ENCODE peak calls at places on chromosomes 4 and X, in eight cellular contexts. One of them, this sample, is unnamed.

GRCh38 chr4:175450446-175450845 is 361.6 kb downstream of the GPM6A start:
- DNase-seq in nucleus accumbens: no peak
- DNase-seq in AML-193: no peak
- DNase-seq in ovary: no peak
- DNase-seq in caudate nucleus: no peak
- DNase-seq in stimulated activated effector memory CD8-positive, alpha-beta T cell treated with anti-CD3 and anti-CD28 coated beads, Interleukin-12 subunit alpha, Interleukin-12 subunit beta, amount 100 ng/mL, for 72 hours: no peak
- DNase-seq in globus pallidus: no peak
- DNase-seq in NCI-H187 treated with DMSO at 0.1 percent for 48 hours: no peak
- DNase-seq in this sample: no peak

GRCh38 chr4:170705907-170706306 is 616.2 kb upstream of the AADAT start:
- DNase-seq in stimulated activated effector memory CD8-positive, alpha-beta T cell treated with anti-CD3 and anti-CD28 coated beads, Interleukin-12 subunit alpha, Interleukin-12 subunit beta, amount 100 ng/mL, for 72 hours: no peak
- DNase-seq in caudate nucleus: no peak
- DNase-seq in NCI-H187 treated with DMSO at 0.1 percent for 48 hours: no peak
- DNase-seq in nucleus accumbens: no peak
- DNase-seq in ovary: no peak
- DNase-seq in AML-193: no peak
- DNase-seq in globus pallidus: no peak
- DNase-seq in this sample: no peak

GRCh38 chr4:165873298-165874071 is 448 bp downstream of the TLL1 start:
- DNase-seq in caudate nucleus: peak
- DNase-seq in nucleus accumbens: peak
- DNase-seq in stimulated activated effector memory CD8-positive, alpha-beta T cell treated with anti-CD3 and anti-CD28 coated beads, Interleukin-12 subunit alpha, Interleukin-12 subunit beta, amount 100 ng/mL, for 72 hours: no peak
- DNase-seq in globus pallidus: peak
- DNase-seq in AML-193: no peak
- DNase-seq in ovary: no peak
- DNase-seq in NCI-H187 treated with DMSO at 0.1 percent for 48 hours: no peak
- DNase-seq in this sample: no peak

GRCh38 chr4:3035674-3036073 is 38.7 kb downstream of the HTT-AS start:
- DNase-seq in stimulated activated effector memory CD8-positive, alpha-beta T cell treated with anti-CD3 and anti-CD28 coated beads, Interleukin-12 subunit alpha, Interleukin-12 subunit beta, amount 100 ng/mL, for 72 hours: no peak
- DNase-seq in caudate nucleus: no peak
- DNase-seq in globus pallidus: no peak
- DNase-seq in nucleus accumbens: no peak
- DNase-seq in NCI-H187 treated with DMSO at 0.1 percent for 48 hours: no peak
- DNase-seq in AML-193: no peak
- DNase-seq in ovary: no peak
- DNase-seq in this sample: no peak

GRCh38 chr4:31100551-31100950 is 380.4 kb downstream of the PCDH7 start:
- DNase-seq in nucleus accumbens: no peak
- DNase-seq in caudate nucleus: no peak
- DNase-seq in AML-193: no peak
- DNase-seq in ovary: no peak
- DNase-seq in globus pallidus: no peak
- DNase-seq in NCI-H187 treated with DMSO at 0.1 percent for 48 hours: no peak
- DNase-seq in stimulated activated effector memory CD8-positive, alpha-beta T cell treated with anti-CD3 and anti-CD28 coated beads, Interleukin-12 subunit alpha, Interleukin-12 subunit beta, amount 100 ng/mL, for 72 hours: no peak
- DNase-seq in this sample: no peak

GRCh38 chr4:111813565-111814140 is 331.6 kb upstream of the FAM241A start:
- DNase-seq in nucleus accumbens: no peak
- DNase-seq in globus pallidus: no peak
- DNase-seq in NCI-H187 treated with DMSO at 0.1 percent for 48 hours: peak
- DNase-seq in AML-193: no peak
- DNase-seq in stimulated activated effector memory CD8-positive, alpha-beta T cell treated with anti-CD3 and anti-CD28 coated beads, Interleukin-12 subunit alpha, Interleukin-12 subunit beta, amount 100 ng/mL, for 72 hours: no peak
- DNase-seq in ovary: no peak
- DNase-seq in caudate nucleus: no peak
- DNase-seq in this sample: no peak

GRCh38 chr4:153223935-153224334 is 19.7 kb downstream of the TRIM2 start:
- DNase-seq in stimulated activated effector memory CD8-positive, alpha-beta T cell treated with anti-CD3 and anti-CD28 coated beads, Interleukin-12 subunit alpha, Interleukin-12 subunit beta, amount 100 ng/mL, for 72 hours: no peak
- DNase-seq in NCI-H187 treated with DMSO at 0.1 percent for 48 hours: no peak
- DNase-seq in ovary: no peak
- DNase-seq in nucleus accumbens: no peak
- DNase-seq in AML-193: no peak
- DNase-seq in caudate nucleus: no peak
- DNase-seq in globus pallidus: no peak
- DNase-seq in this sample: no peak

GRCh38 chr4:27278615-27279014 is 418.0 kb downstream of the STIM2 start:
- DNase-seq in nucleus accumbens: no peak
- DNase-seq in NCI-H187 treated with DMSO at 0.1 percent for 48 hours: no peak
- DNase-seq in stimulated activated effector memory CD8-positive, alpha-beta T cell treated with anti-CD3 and anti-CD28 coated beads, Interleukin-12 subunit alpha, Interleukin-12 subunit beta, amount 100 ng/mL, for 72 hours: no peak
- DNase-seq in AML-193: no peak
- DNase-seq in caudate nucleus: no peak
- DNase-seq in ovary: no peak
- DNase-seq in globus pallidus: no peak
- DNase-seq in this sample: no peak

GRCh38 chr4:87499415-87500106 is 29.6 kb downstream of the SPARCL1 start:
- DNase-seq in AML-193: no peak
- DNase-seq in nucleus accumbens: no peak
- DNase-seq in stimulated activated effector memory CD8-positive, alpha-beta T cell treated with anti-CD3 and anti-CD28 coated beads, Interleukin-12 subunit alpha, Interleukin-12 subunit beta, amount 100 ng/mL, for 72 hours: no peak
- DNase-seq in globus pallidus: no peak
- DNase-seq in ovary: no peak
- DNase-seq in caudate nucleus: no peak
- DNase-seq in NCI-H187 treated with DMSO at 0.1 percent for 48 hours: no peak
- DNase-seq in this sample: no peak

GRCh38 chrX:103520391-103520790 is 1.1 kb upstream of the RAB40A start:
- DNase-seq in caudate nucleus: no peak
- DNase-seq in ovary: no peak
- DNase-seq in nucleus accumbens: no peak
- DNase-seq in NCI-H187 treated with DMSO at 0.1 percent for 48 hours: no peak
- DNase-seq in stimulated activated effector memory CD8-positive, alpha-beta T cell treated with anti-CD3 and anti-CD28 coated beads, Interleukin-12 subunit alpha, Interleukin-12 subunit beta, amount 100 ng/mL, for 72 hours: no peak
- DNase-seq in globus pallidus: no peak
- DNase-seq in AML-193: no peak
- DNase-seq in this sample: peak

GRCh38 chr4:78032446-78032845 is 24.7 kb upstream of the FRAS1 start:
- DNase-seq in globus pallidus: no peak
- DNase-seq in caudate nucleus: no peak
- DNase-seq in NCI-H187 treated with DMSO at 0.1 percent for 48 hours: peak
- DNase-seq in AML-193: no peak
- DNase-seq in stimulated activated effector memory CD8-positive, alpha-beta T cell treated with anti-CD3 and anti-CD28 coated beads, Interleukin-12 subunit alpha, Interleukin-12 subunit beta, amount 100 ng/mL, for 72 hours: no peak
- DNase-seq in nucleus accumbens: no peak
- DNase-seq in ovary: no peak
- DNase-seq in this sample: peak

GRCh38 chr4:14223461-14223860 is 595.9 kb upstream of the BOD1L1 start:
- DNase-seq in stimulated activated effector memory CD8-positive, alpha-beta T cell treated with anti-CD3 and anti-CD28 coated beads, Interleukin-12 subunit alpha, Interleukin-12 subunit beta, amount 100 ng/mL, for 72 hours: no peak
- DNase-seq in caudate nucleus: no peak
- DNase-seq in AML-193: no peak
- DNase-seq in ovary: no peak
- DNase-seq in NCI-H187 treated with DMSO at 0.1 percent for 48 hours: no peak
- DNase-seq in globus pallidus: no peak
- DNase-seq in nucleus accumbens: no peak
- DNase-seq in this sample: no peak

GRCh38 chr4:76879731-76880364 is 18.1 kb downstream of the SOWAHB start:
- DNase-seq in stimulated activated effector memory CD8-positive, alpha-beta T cell treated with anti-CD3 and anti-CD28 coated beads, Interleukin-12 subunit alpha, Interleukin-12 subunit beta, amount 100 ng/mL, for 72 hours: no peak
- DNase-seq in nucleus accumbens: no peak
- DNase-seq in ovary: no peak
- DNase-seq in caudate nucleus: no peak
- DNase-seq in AML-193: no peak
- DNase-seq in globus pallidus: no peak
- DNase-seq in NCI-H187 treated with DMSO at 0.1 percent for 48 hours: no peak
- DNase-seq in this sample: no peak

GRCh38 chrX:49191033-49191871 is 5.1 kb upstream of the PRICKLE3 start:
- DNase-seq in ovary: peak
- DNase-seq in stimulated activated effector memory CD8-positive, alpha-beta T cell treated with anti-CD3 and anti-CD28 coated beads, Interleukin-12 subunit alpha, Interleukin-12 subunit beta, amount 100 ng/mL, for 72 hours: peak
- DNase-seq in AML-193: peak
- DNase-seq in globus pallidus: peak
- DNase-seq in NCI-H187 treated with DMSO at 0.1 percent for 48 hours: peak
- DNase-seq in caudate nucleus: peak
- DNase-seq in nucleus accumbens: peak
- DNase-seq in this sample: peak

GRCh38 chrX:119885554-119886428 is 9.9 kb upstream of the AKAP14 start:
- DNase-seq in globus pallidus: peak
- DNase-seq in AML-193: no peak
- DNase-seq in caudate nucleus: no peak
- DNase-seq in nucleus accumbens: no peak
- DNase-seq in stimulated activated effector memory CD8-positive, alpha-beta T cell treated with anti-CD3 and anti-CD28 coated beads, Interleukin-12 subunit alpha, Interleukin-12 subunit beta, amount 100 ng/mL, for 72 hours: no peak
- DNase-seq in ovary: no peak
- DNase-seq in NCI-H187 treated with DMSO at 0.1 percent for 48 hours: no peak
- DNase-seq in this sample: no peak